ENCODE peak calls at places on chromosomes 13 and 19, in seven cellular contexts. One of them, this sample, is unnamed.

GRCh38 chr19:54456423-54457373 is 6.9 kb downstream of the LENG9 start:
- DNase-seq in ELR: no peak
- DNase-seq in lower leg skin: no peak
- DNase-seq in NCI-H510A: no peak
- DNase-seq in AG04450: no peak
- DNase-seq in Right ventricle myocardium inferior: no peak
- DNase-seq in non-pigmented ciliary epithelial cell: no peak
- DNase-seq in this sample: no peak

GRCh38 chr13:114339779-114340534 is 25.7 kb downstream of the CHAMP1 start:
- DNase-seq in NCI-H510A: peak; percentile 14
- DNase-seq in non-pigmented ciliary epithelial cell: no peak
- DNase-seq in ELR: peak; percentile 68
- DNase-seq in lower leg skin: no peak
- DNase-seq in Right ventricle myocardium inferior: peak; percentile 70
- DNase-seq in AG04450: no peak
- DNase-seq in this sample: peak; percentile 28

GRCh38 chr13:99230991-99231390 is 27.2 kb downstream of the GPR18 start:
- DNase-seq in ELR: no peak
- DNase-seq in non-pigmented ciliary epithelial cell: no peak
- DNase-seq in lower leg skin: no peak
- DNase-seq in AG04450: no peak
- DNase-seq in Right ventricle myocardium inferior: no peak
- DNase-seq in NCI-H510A: no peak
- DNase-seq in this sample: no peak

GRCh38 chr13:104993708-104994107 is 1541.8 kb downstream of the EFNB2 start:
- DNase-seq in lower leg skin: no peak
- DNase-seq in Right ventricle myocardium inferior: no peak
- DNase-seq in AG04450: no peak
- DNase-seq in NCI-H510A: no peak
- DNase-seq in ELR: no peak
- DNase-seq in non-pigmented ciliary epithelial cell: no peak
- DNase-seq in this sample: no peak

GRCh38 chr19:35040826-35041547 is 534 bp upstream of the HPN start:
- DNase-seq in NCI-H510A: no peak
- DNase-seq in ELR: no peak
- DNase-seq in Right ventricle myocardium inferior: peak; percentile 96
- DNase-seq in AG04450: no peak
- DNase-seq in non-pigmented ciliary epithelial cell: no peak
- DNase-seq in lower leg skin: peak; percentile 82
- DNase-seq in this sample: no peak

GRCh38 chr13:20399961-20400360 is 125.7 kb downstream of the CRYL1 start:
- DNase-seq in AG04450: no peak
- DNase-seq in Right ventricle myocardium inferior: no peak
- DNase-seq in lower leg skin: no peak
- DNase-seq in ELR: no peak
- DNase-seq in NCI-H510A: no peak
- DNase-seq in non-pigmented ciliary epithelial cell: no peak
- DNase-seq in this sample: no peak

GRCh38 chr19:42251572-42251990 is 3.3 kb downstream of the ERF start:
- DNase-seq in non-pigmented ciliary epithelial cell: no peak
- DNase-seq in NCI-H510A: no peak
- DNase-seq in Right ventricle myocardium inferior: peak; percentile 68
- DNase-seq in ELR: no peak
- DNase-seq in AG04450: no peak
- DNase-seq in lower leg skin: no peak
- DNase-seq in this sample: no peak

GRCh38 chr19:21117041-21117907 is 24.6 kb upstream of the ZNF431 start:
- DNase-seq in ELR: peak; percentile 61
- DNase-seq in AG04450: no peak
- DNase-seq in Right ventricle myocardium inferior: no peak
- DNase-seq in non-pigmented ciliary epithelial cell: no peak
- DNase-seq in NCI-H510A: no peak
- DNase-seq in lower leg skin: no peak
- DNase-seq in this sample: no peak

GRCh38 chr19:7850429-7850819 is 20.4 kb downstream of the EVI5L start:
- DNase-seq in ELR: no peak
- DNase-seq in AG04450: no peak
- DNase-seq in lower leg skin: no peak
- DNase-seq in Right ventricle myocardium inferior: no peak
- DNase-seq in non-pigmented ciliary epithelial cell: no peak
- DNase-seq in NCI-H510A: no peak
- DNase-seq in this sample: no peak

GRCh38 chr19:47353307-47353712 is 4.2 kb downstream of the DHX34 start:
- DNase-seq in NCI-H510A: no peak
- DNase-seq in AG04450: no peak
- DNase-seq in ELR: no peak
- DNase-seq in lower leg skin: no peak
- DNase-seq in Right ventricle myocardium inferior: peak; percentile 63
- DNase-seq in non-pigmented ciliary epithelial cell: no peak
- DNase-seq in this sample: no peak

GRCh38 chr19:34282611-34283519 is 28.5 kb downstream of the GARRE1 start:
- DNase-seq in NCI-H510A: no peak
- DNase-seq in AG04450: no peak
- DNase-seq in Right ventricle myocardium inferior: no peak
- DNase-seq in non-pigmented ciliary epithelial cell: no peak
- DNase-seq in lower leg skin: no peak
- DNase-seq in ELR: no peak
- DNase-seq in this sample: no peak

GRCh38 chr19:50667759-50668231 is 18.6 kb downstream of the C19orf81 start:
- DNase-seq in Right ventricle myocardium inferior: no peak
- DNase-seq in NCI-H510A: no peak
- DNase-seq in ELR: no peak
- DNase-seq in lower leg skin: no peak
- DNase-seq in AG04450: no peak
- DNase-seq in non-pigmented ciliary epithelial cell: no peak
- DNase-seq in this sample: no peak

GRCh38 chr13:73677041-73677589 is 457.1 kb downstream of the KLF12 start:
- DNase-seq in AG04450: no peak
- DNase-seq in lower leg skin: no peak
- DNase-seq in Right ventricle myocardium inferior: no peak
- DNase-seq in non-pigmented ciliary epithelial cell: peak; percentile 24
- DNase-seq in ELR: peak; percentile 70
- DNase-seq in NCI-H510A: no peak
- DNase-seq in this sample: no peak

GRCh38 chr13:51717786-51718398 is 86.1 kb downstream of the DHRS12 start:
- DNase-seq in Right ventricle myocardium inferior: no peak
- DNase-seq in ELR: peak; percentile 31
- DNase-seq in NCI-H510A: no peak
- DNase-seq in lower leg skin: no peak
- DNase-seq in non-pigmented ciliary epithelial cell: no peak
- DNase-seq in AG04450: no peak
- DNase-seq in this sample: no peak

GRCh38 chr19:29858000-29858596 is 46.3 kb downstream of the CCNE1 start:
- DNase-seq in AG04450: no peak
- DNase-seq in ELR: no peak
- DNase-seq in non-pigmented ciliary epithelial cell: no peak
- DNase-seq in lower leg skin: no peak
- DNase-seq in NCI-H510A: no peak
- DNase-seq in Right ventricle myocardium inferior: no peak
- DNase-seq in this sample: no peak

GRCh38 chr13:95588721-95589120 is 36.2 kb downstream of the CLDN10 start:
- DNase-seq in ELR: peak; percentile 46
- DNase-seq in Right ventricle myocardium inferior: no peak
- DNase-seq in non-pigmented ciliary epithelial cell: no peak
- DNase-seq in NCI-H510A: no peak
- DNase-seq in AG04450: no peak
- DNase-seq in lower leg skin: no peak
- DNase-seq in this sample: no peak

GRCh38 chr19:35320285-35320706 is 8.7 kb upstream of the CD22 start:
- DNase-seq in non-pigmented ciliary epithelial cell: no peak
- DNase-seq in lower leg skin: no peak
- DNase-seq in Right ventricle myocardium inferior: no peak
- DNase-seq in AG04450: no peak
- DNase-seq in NCI-H510A: no peak
- DNase-seq in ELR: no peak
- DNase-seq in this sample: no peak

GRCh38 chr19:20365146-20365545 is 198.1 kb downstream of the ZNF486 start:
- DNase-seq in Right ventricle myocardium inferior: no peak
- DNase-seq in ELR: no peak
- DNase-seq in lower leg skin: no peak
- DNase-seq in NCI-H510A: no peak
- DNase-seq in non-pigmented ciliary epithelial cell: no peak
- DNase-seq in AG04450: no peak
- DNase-seq in this sample: no peak

GRCh38 chr13:50037788-50038187 is 22.5 kb downstream of the KCNRG start:
- DNase-seq in lower leg skin: no peak
- DNase-seq in non-pigmented ciliary epithelial cell: no peak
- DNase-seq in ELR: no peak
- DNase-seq in NCI-H510A: no peak
- DNase-seq in Right ventricle myocardium inferior: no peak
- DNase-seq in AG04450: no peak
- DNase-seq in this sample: no peak

GRCh38 chr13:113759525-113760137 is 605 bp downstream of the TMEM255B start:
- DNase-seq in non-pigmented ciliary epithelial cell: no peak
- DNase-seq in lower leg skin: no peak
- DNase-seq in ELR: peak; percentile 35
- DNase-seq in NCI-H510A: no peak
- DNase-seq in Right ventricle myocardium inferior: peak; percentile 59
- DNase-seq in AG04450: no peak
- DNase-seq in this sample: no peak

GRCh38 chr19:46660008-46660517 is 919 bp downstream of the DACT3 start:
- DNase-seq in AG04450: no peak
- DNase-seq in non-pigmented ciliary epithelial cell: no peak
- DNase-seq in ELR: peak; percentile 18
- DNase-seq in Right ventricle myocardium inferior: no peak
- DNase-seq in NCI-H510A: no peak
- DNase-seq in lower leg skin: no peak
- DNase-seq in this sample: no peak

GRCh38 chr13:111874981-111875380 is 192.0 kb upstream of the SOX1 start:
- DNase-seq in lower leg skin: no peak
- DNase-seq in non-pigmented ciliary epithelial cell: no peak
- DNase-seq in NCI-H510A: no peak
- DNase-seq in Right ventricle myocardium inferior: no peak
- DNase-seq in AG04450: no peak
- DNase-seq in ELR: no peak
- DNase-seq in this sample: no peak

GRCh38 chr19:41993612-41994483 is at the start of gene ATP1A3:
- DNase-seq in AG04450: no peak
- DNase-seq in lower leg skin: no peak
- DNase-seq in ELR: peak; percentile 46
- DNase-seq in non-pigmented ciliary epithelial cell: no peak
- DNase-seq in Right ventricle myocardium inferior: peak; percentile 86
- DNase-seq in NCI-H510A: peak; percentile 83
- DNase-seq in this sample: no peak

GRCh38 chr13:73268306-73268705 is 209.5 kb downstream of the KLF5 start:
- DNase-seq in non-pigmented ciliary epithelial cell: no peak
- DNase-seq in Right ventricle myocardium inferior: no peak
- DNase-seq in lower leg skin: no peak
- DNase-seq in AG04450: no peak
- DNase-seq in NCI-H510A: peak; percentile 7
- DNase-seq in ELR: peak; percentile 74
- DNase-seq in this sample: no peak

GRCh38 chr13:64075543-64076271 is 2660.1 kb upstream of the PCDH20 start:
- DNase-seq in non-pigmented ciliary epithelial cell: no peak
- DNase-seq in NCI-H510A: no peak
- DNase-seq in lower leg skin: no peak
- DNase-seq in ELR: no peak
- DNase-seq in Right ventricle myocardium inferior: peak; percentile 23
- DNase-seq in AG04450: no peak
- DNase-seq in this sample: no peak

GRCh38 chr13:114110091-114110829 is 22.2 kb downstream of the RASA3 start:
- DNase-seq in Right ventricle myocardium inferior: peak; percentile 82
- DNase-seq in non-pigmented ciliary epithelial cell: no peak
- DNase-seq in NCI-H510A: peak; percentile 67
- DNase-seq in ELR: peak; percentile 61
- DNase-seq in AG04450: no peak
- DNase-seq in lower leg skin: no peak
- DNase-seq in this sample: no peak

GRCh38 chr13:114012921-114013320 is 39.0 kb upstream of the C13orf46 start:
- DNase-seq in Right ventricle myocardium inferior: peak; percentile 22
- DNase-seq in NCI-H510A: no peak
- DNase-seq in lower leg skin: no peak
- DNase-seq in AG04450: no peak
- DNase-seq in non-pigmented ciliary epithelial cell: no peak
- DNase-seq in ELR: no peak
- DNase-seq in this sample: no peak

GRCh38 chr13:33931397-33931987 is 113.5 kb downstream of the RFC3 start:
- DNase-seq in ELR: peak; percentile 73
- DNase-seq in AG04450: no peak
- DNase-seq in non-pigmented ciliary epithelial cell: no peak
- DNase-seq in NCI-H510A: peak; percentile 2
- DNase-seq in lower leg skin: no peak
- DNase-seq in Right ventricle myocardium inferior: no peak
- DNase-seq in this sample: no peak

GRCh38 chr13:84609716-84610115 is 727.4 kb upstream of the SLITRK1 start:
- DNase-seq in lower leg skin: no peak
- DNase-seq in Right ventricle myocardium inferior: no peak
- DNase-seq in non-pigmented ciliary epithelial cell: peak; percentile 46
- DNase-seq in ELR: peak; percentile 87
- DNase-seq in NCI-H510A: no peak
- DNase-seq in AG04450: peak; percentile 10
- DNase-seq in this sample: no peak

GRCh38 chr13:113588394-113589111 is 4.0 kb downstream of the TFDP1 start:
- DNase-seq in non-pigmented ciliary epithelial cell: no peak
- DNase-seq in ELR: no peak
- DNase-seq in lower leg skin: no peak
- DNase-seq in Right ventricle myocardium inferior: no peak
- DNase-seq in AG04450: no peak
- DNase-seq in NCI-H510A: no peak
- DNase-seq in this sample: no peak

GRCh38 chr13:50340146-50340545 is 324.9 kb downstream of the KCNRG start:
- DNase-seq in ELR: no peak
- DNase-seq in NCI-H510A: no peak
- DNase-seq in non-pigmented ciliary epithelial cell: no peak
- DNase-seq in lower leg skin: no peak
- DNase-seq in Right ventricle myocardium inferior: no peak
- DNase-seq in AG04450: no peak
- DNase-seq in this sample: no peak

GRCh38 chr13:26973281-26973680 is 198.3 kb downstream of the USP12 start:
- DNase-seq in AG04450: no peak
- DNase-seq in non-pigmented ciliary epithelial cell: no peak
- DNase-seq in NCI-H510A: no peak
- DNase-seq in ELR: no peak
- DNase-seq in lower leg skin: no peak
- DNase-seq in Right ventricle myocardium inferior: no peak
- DNase-seq in this sample: no peak

GRCh38 chr13:100541882-100542545 is 46.6 kb downstream of the GGACT start:
- DNase-seq in Right ventricle myocardium inferior: no peak
- DNase-seq in ELR: no peak
- DNase-seq in non-pigmented ciliary epithelial cell: no peak
- DNase-seq in NCI-H510A: no peak
- DNase-seq in lower leg skin: no peak
- DNase-seq in AG04450: no peak
- DNase-seq in this sample: no peak

GRCh38 chr19:428144-428543 is 19.2 kb upstream of the C2CD4C start:
- DNase-seq in ELR: no peak
- DNase-seq in non-pigmented ciliary epithelial cell: no peak
- DNase-seq in NCI-H510A: no peak
- DNase-seq in lower leg skin: no peak
- DNase-seq in AG04450: no peak
- DNase-seq in Right ventricle myocardium inferior: peak; percentile 32
- DNase-seq in this sample: no peak

GRCh38 chr19:29337029-29337428 is 124.1 kb upstream of the UQCRFS1 start:
- DNase-seq in Right ventricle myocardium inferior: no peak
- DNase-seq in AG04450: no peak
- DNase-seq in ELR: no peak
- DNase-seq in lower leg skin: no peak
- DNase-seq in NCI-H510A: no peak
- DNase-seq in non-pigmented ciliary epithelial cell: no peak
- DNase-seq in this sample: no peak

GRCh38 chr13:112096959-112097358 is 30.0 kb downstream of the SOX1 start:
- DNase-seq in lower leg skin: no peak
- DNase-seq in Right ventricle myocardium inferior: no peak
- DNase-seq in NCI-H510A: no peak
- DNase-seq in non-pigmented ciliary epithelial cell: no peak
- DNase-seq in AG04450: no peak
- DNase-seq in ELR: no peak
- DNase-seq in this sample: no peak

GRCh38 chr19:15181394-15181793 is 19.4 kb downstream of the NOTCH3 start:
- DNase-seq in lower leg skin: no peak
- DNase-seq in ELR: no peak
- DNase-seq in Right ventricle myocardium inferior: no peak
- DNase-seq in NCI-H510A: peak; percentile 83
- DNase-seq in AG04450: no peak
- DNase-seq in non-pigmented ciliary epithelial cell: no peak
- DNase-seq in this sample: no peak

This sample was measured in AG09319.